ENCODE peak calls at places on chromosomes 12 and 14, in nine cellular contexts. Z is AG04450, B is IMR-90, I is fibroblast of lung, A is fibroblast of mammary gland, E is astrocyte of the cerebellum, R is A549, S is PC-9, V is BJ. M is an unnamed sample.

GRCh38 chr12:14946162-14946561 is 7.8 kb upstream of the ERP27 start:
- DNase-seq in E (no peak), V (no peak), A (peak), I (no peak), R (no peak), Z (no peak), B (no peak), S (no peak), M (no peak)

GRCh38 chr12:38906482-38907170 is 1.2 kb upstream of the CPNE8 start:
- DNase-seq in B (no peak), R (peak), V (peak), I (peak), A (peak), E (peak), Z (no peak), S (peak), M (no peak)

GRCh38 chr12:118493962-118494361 is 117.6 kb downstream of the SUDS3 start:
- DNase-seq in V (no peak), I (no peak), B (no peak), S (no peak), Z (no peak), R (no peak), A (no peak), E (no peak), M (no peak)

GRCh38 chr14:91827746-91828145 is 39.6 kb downstream of the TC2N start:
- DNase-seq in R (no peak), Z (no peak), A (no peak), I (no peak), V (no peak), B (no peak), S (no peak), E (no peak), M (no peak)

GRCh38 chr12:124636138-124636968 is 68.9 kb upstream of the NCOR2 start:
- DNase-seq in R (peak), I (peak), Z (no peak), E (no peak), S (peak), V (no peak), B (peak), A (peak), M (no peak)

GRCh38 chr14:80692903-80693302 is 248.6 kb downstream of the CEP128 start:
- DNase-seq in I (no peak), A (no peak), R (no peak), V (no peak), E (no peak), S (no peak), Z (no peak), B (no peak), M (no peak)

GRCh38 chr12:90925562-90925961 is 29.4 kb downstream of the CCER1 start:
- DNase-seq in V (no peak), B (no peak), Z (no peak), S (no peak), E (no peak), A (no peak), I (no peak), R (peak), M (no peak)

GRCh38 chr12:5556946-5557673 is 125.2 kb downstream of the NTF3 start:
- DNase-seq in V (no peak), I (no peak), R (no peak), A (no peak), S (no peak), Z (no peak), B (no peak), E (no peak), M (no peak)

GRCh38 chr12:53046655-53047220 is 3.1 kb upstream of the TNS2 start:
- DNase-seq in E (peak), A (peak), B (peak), S (peak), R (peak), V (peak), Z (peak), I (peak), M (no peak)

GRCh38 chr12:13254311-13254710 is 57.8 kb downstream of the EMP1 start:
- DNase-seq in R (no peak), Z (no peak), A (no peak), S (no peak), E (no peak), I (no peak), V (no peak), B (no peak), M (no peak)

GRCh38 chr12:114676142-114676741 is 7.7 kb downstream of the TBX3 start:
- DNase-seq in Z (no peak), I (no peak), B (no peak), S (no peak), V (no peak), E (no peak), A (no peak), R (no peak), M (no peak)

GRCh38 chr14:97977711-97978261 is 1180.6 kb downstream of the VRK1 start:
- DNase-seq in Z (no peak), A (peak), B (no peak), S (no peak), E (peak), R (no peak), I (peak), V (no peak), M (no peak)

GRCh38 chr14:97976861-97977260 is 1179.7 kb downstream of the VRK1 start:
- DNase-seq in I (no peak), E (no peak), S (no peak), R (no peak), A (no peak), Z (no peak), V (no peak), B (no peak), M (no peak)

GRCh38 chr14:97975960-97976359 is 1178.8 kb downstream of the VRK1 start:
- DNase-seq in E (no peak), B (no peak), S (no peak), I (no peak), R (no peak), Z (no peak), V (no peak), A (no peak), M (no peak)

DNA sequence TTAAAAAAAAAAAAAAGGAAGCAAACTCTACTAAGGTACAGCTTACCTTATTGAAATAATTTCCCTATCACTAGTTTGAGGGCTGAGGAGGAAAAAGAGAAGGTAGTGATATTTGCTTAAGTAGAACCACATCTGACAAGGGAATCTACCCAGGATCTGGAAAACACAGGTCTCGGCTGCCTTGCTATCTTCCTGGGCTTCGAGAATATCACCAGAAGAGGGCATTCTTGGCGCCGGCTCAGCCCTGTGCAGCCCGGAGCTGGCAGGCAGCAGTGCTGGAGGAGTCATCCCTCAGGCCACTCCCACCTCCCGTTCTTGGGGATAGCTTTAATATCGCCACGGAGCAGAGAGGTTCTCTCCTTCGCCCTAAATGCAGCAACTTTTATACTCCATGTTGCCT is 1181.2 kb downstream of the VRK1 start:
- DNase-seq in R (peak), A (peak), I (peak), Z (no peak), S (no peak), E (peak), B (no peak), V (no peak), M (peak)
- H3K4me3 ChIP-seq in R (no peak), A (no peak), I (no peak), Z (no peak), S (no peak), E (peak), B (no peak), V (no peak), M (no peak)

GRCh38 chr14:57066887-57067513 is 201.7 kb downstream of the EXOC5 start:
- DNase-seq in B (peak), A (peak), E (no peak), S (no peak), R (peak), V (no peak), I (peak), Z (no peak), M (no peak)
- TF ChIP-seq CTCF in B (peak), A (peak), E (peak), S (peak), R (peak), V (peak), I (peak), Z (peak), M (peak)

GRCh38 chr14:104360522-104360921 is 219.0 kb upstream of the C14orf180 start:
- DNase-seq in B (no peak), I (no peak), R (no peak), E (no peak), Z (no peak), A (no peak), S (no peak), V (no peak), M (no peak)
- H3K4me3 ChIP-seq in B (no peak), I (no peak), R (no peak), E (no peak), Z (no peak), A (no peak), S (no peak), V (no peak), M (no peak)

GRCh38 chr14:74571901-74572828 is 39.9 kb downstream of the LTBP2 start:
- DNase-seq in A (peak), R (peak), B (peak), Z (peak), V (peak), I (peak), S (peak), E (peak), M (no peak)
- TF ChIP-seq CTCF in A (no peak), R (no peak), B (no peak), Z (no peak), V (no peak), I (no peak), S (no peak), E (no peak), M (no peak)

GRCh38 chr14:90758959-90759358 is 57.3 kb downstream of the TTC7B start:
- DNase-seq in S (no peak), E (no peak), Z (no peak), B (peak), V (peak), I (no peak), R (no peak), A (peak), M (no peak)
- H3K4me3 ChIP-seq in S (peak), E (peak), Z (peak), B (no peak), V (peak), I (peak), R (peak), A (peak), M (peak)

GRCh38 chr14:90396342-90397339 is at the start of gene CALM1:
- DNase-seq in B (peak), A (peak), R (peak), S (peak), E (peak), V (no peak), I (peak), Z (peak), M (peak)
- TF ChIP-seq CTCF in B (peak), A (no peak), R (no peak), S (no peak), E (no peak), V (no peak), I (no peak), Z (no peak), M (no peak)

DNA sequence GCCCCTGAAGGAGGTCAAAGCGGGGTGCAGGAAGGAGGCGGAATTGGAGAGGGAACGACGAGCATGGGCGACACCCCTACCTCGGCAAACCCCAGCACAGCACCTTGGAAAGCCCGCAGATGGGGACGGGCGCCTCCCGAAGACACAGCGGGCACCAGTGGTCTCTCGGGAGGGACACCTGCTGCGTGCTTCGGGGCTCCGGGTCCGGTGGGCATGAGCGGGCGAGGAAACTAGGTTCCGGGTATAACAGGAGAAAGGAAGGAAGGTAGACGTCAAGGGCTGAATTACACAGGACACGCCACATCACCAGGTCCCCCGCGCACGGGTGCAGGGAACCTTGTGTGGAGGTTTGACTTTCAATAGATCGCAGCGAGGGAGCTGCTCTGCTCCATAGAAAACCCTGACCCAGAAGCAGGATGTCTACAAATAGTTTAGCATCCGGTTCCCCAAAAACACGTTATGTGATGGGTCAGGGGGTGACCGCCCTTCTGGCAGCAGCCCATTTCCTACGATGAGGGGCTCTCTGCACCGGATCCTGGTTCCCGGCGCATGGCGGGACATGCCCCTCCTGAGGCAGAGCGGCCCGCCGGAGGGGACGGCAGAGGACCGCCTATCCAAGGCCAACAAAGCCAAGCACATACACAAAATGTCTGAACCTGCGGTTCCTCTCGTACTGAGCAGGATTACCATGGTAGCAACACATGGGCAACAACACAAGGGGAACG is 196.9 kb downstream of the ALG10 start:
- DNase-seq in E (no peak), I (no peak), B (peak), Z (no peak), A (peak), R (no peak), V (no peak), S (no peak), M (no peak)
- H3K4me3 ChIP-seq in E (no peak), I (no peak), B (no peak), Z (no peak), A (no peak), R (peak), V (no peak), S (peak), M (peak)

GRCh38 chr12:27524489-27524835 is 456 bp downstream of the PPFIBP1 start:
- DNase-seq in Z (no peak), B (no peak), V (no peak), I (no peak), A (no peak), R (no peak), S (no peak), E (no peak), M (no peak)

GRCh38 chr12:27523305-27523641 is 733 bp upstream of the PPFIBP1 start:
- DNase-seq in I (no peak), R (no peak), A (peak), S (no peak), E (no peak), V (no peak), Z (no peak), B (no peak), M (no peak)

GRCh38 chr12:27525373-27525772 is 1.4 kb downstream of the PPFIBP1 start:
- DNase-seq in V (no peak), R (peak), B (peak), E (no peak), Z (no peak), S (peak), I (peak), A (peak), M (no peak)

GRCh38 chr12:27523642-27524488 is at the start of gene PPFIBP1:
- DNase-seq in E (peak), R (peak), V (peak), I (peak), Z (peak), S (peak), A (peak), B (peak), M (peak)

GRCh38 chr12:27524839-27525238 is 833 bp downstream of the PPFIBP1 start:
- DNase-seq in V (no peak), E (no peak), R (peak), Z (no peak), A (peak), B (peak), S (no peak), I (no peak), M (no peak)
- TF ChIP-seq CTCF in V (no peak), E (no peak), R (no peak), Z (peak), A (peak), B (peak), S (no peak), I (no peak), M (peak)

GRCh38 chr14:69613312-69614073 is 2.1 kb downstream of the SUSD6 start:
- DNase-seq in V (no peak), B (no peak), I (no peak), A (no peak), S (no peak), R (no peak), E (no peak), Z (no peak), M (no peak)
- H3K4me3 ChIP-seq in V (peak), B (peak), I (peak), A (no peak), S (no peak), R (no peak), E (peak), Z (peak), M (peak)

GRCh38 chr12:130334937-130335336 is 2.8 kb upstream of the PIWIL1 start:
- DNase-seq in V (no peak), S (no peak), I (no peak), E (no peak), R (no peak), B (no peak), A (no peak), Z (no peak), M (no peak)

GRCh38 chr12:130334399-130334798 is 3.3 kb upstream of the PIWIL1 start:
- DNase-seq in S (no peak), Z (no peak), B (no peak), I (no peak), R (no peak), V (no peak), E (no peak), A (no peak), M (no peak)

GRCh38 chr12:130335517-130336392 is 1.9 kb upstream of the PIWIL1 start:
- DNase-seq in I (peak), E (peak), B (peak), R (peak), V (no peak), S (no peak), A (peak), Z (no peak), M (peak)

GRCh38 chr12:130331146-130331545 is 6.5 kb upstream of the PIWIL1 start:
- DNase-seq in I (no peak), S (no peak), Z (no peak), R (no peak), V (no peak), B (no peak), A (no peak), E (no peak), M (no peak)

GRCh38 chr12:130333341-130333740 is 4.3 kb upstream of the PIWIL1 start:
- DNase-seq in E (no peak), Z (no peak), V (no peak), A (no peak), B (no peak), R (no peak), S (no peak), I (no peak), M (no peak)
- TF ChIP-seq CTCF in E (no peak), Z (no peak), V (no peak), A (no peak), B (no peak), R (no peak), S (no peak), I (no peak), M (no peak)

M was measured in LNCaP clone FGC.